ENCODE peak calls at places on chromosomes 13 and 19, in six cellular contexts. V is EL, D is Peyer's patch, L is SJSA1, H is NCI-H2081, Z is heart left ventricle. F is an unnamed sample.

GRCh38 chr19:18119243-18120105 is 21.9 kb downstream of the MAST3 start:
- DNase-seq in V (no peak), D (no peak), L (no peak), H (no peak), Z (no peak), F (no peak)

GRCh38 chr13:98813993-98814392 is 61.5 kb upstream of the SLC15A1 start:
- DNase-seq in V (no peak), D (no peak), L (no peak), H (no peak), Z (no peak), F (no peak)

GRCh38 chr13:111269508-111269907 is 50.9 kb upstream of the TEX29 start:
- DNase-seq in V (no peak), D (no peak), L (peak), H (no peak), Z (no peak), F (no peak)

GRCh38 chr13:99404005-99404755 is 97.0 kb upstream of the GPR183 start:
- DNase-seq in V (no peak), D (no peak), L (no peak), H (no peak), Z (no peak), F (no peak)

GRCh38 chr19:5313307-5313706 is 27.3 kb downstream of the PTPRS start:
- DNase-seq in V (no peak), D (no peak), L (no peak), H (peak), Z (no peak), F (no peak)

GRCh38 chr19:55641376-55642152 is 762 bp downstream of the ZNF580 start:
- DNase-seq in V (peak), D (no peak), L (no peak), H (peak), Z (no peak), F (no peak)

GRCh38 chr19:19061491-19061890 is 2.3 kb upstream of the SLC25A42 start:
- DNase-seq in V (no peak), D (no peak), L (no peak), H (no peak), Z (peak), F (peak)

GRCh38 chr13:113598081-113598410 is 13.5 kb downstream of the TFDP1 start:
- DNase-seq in V (no peak), D (no peak), L (no peak), H (no peak), Z (no peak), F (no peak)

GRCh38 chr13:64239372-64239771 is 2823.7 kb upstream of the PCDH20 start:
- DNase-seq in V (peak), D (no peak), L (no peak), H (no peak), Z (no peak), F (no peak)

GRCh38 chr13:71880753-71881541 is 13.9 kb upstream of the DACH1 start:
- DNase-seq in V (no peak), D (no peak), L (no peak), H (no peak), Z (no peak), F (no peak)

GRCh38 chr19:38023245-38023644 is 116.2 kb downstream of the SIPA1L3 start:
- DNase-seq in V (peak), D (no peak), L (no peak), H (no peak), Z (no peak), F (no peak)

GRCh38 chr13:40149611-40150283 is 494.3 kb downstream of the COG6 start:
- DNase-seq in V (peak), D (no peak), L (peak), H (no peak), Z (no peak), F (no peak)

GRCh38 chr19:40282209-40282580 is 3.0 kb downstream of the AKT2 start:
- DNase-seq in V (no peak), D (no peak), L (no peak), H (no peak), Z (no peak), F (no peak)

GRCh38 chr19:5948697-5949564 is 29.0 kb downstream of the RANBP3 start:
- DNase-seq in V (no peak), D (no peak), L (no peak), H (no peak), Z (no peak), F (peak)

GRCh38 chr19:15562861-15563260 is 52.2 kb upstream of the CYP4F8 start:
- DNase-seq in V (peak), D (no peak), L (no peak), H (no peak), Z (no peak), F (peak)

GRCh38 chr19:47487551-47488515 is 3.8 kb upstream of the KPTN start:
- DNase-seq in V (no peak), D (no peak), L (no peak), H (no peak), Z (peak), F (peak)

GRCh38 chr13:20403826-20404225 is 121.8 kb downstream of the CRYL1 start:
- DNase-seq in V (no peak), D (no peak), L (no peak), H (no peak), Z (no peak), F (no peak)

GRCh38 chr13:25602206-25602605 is 230.4 kb downstream of the ATP8A2 start:
- DNase-seq in V (no peak), D (no peak), L (no peak), H (peak), Z (no peak), F (no peak)

GRCh38 chr13:83839158-83839557 is 43.1 kb downstream of the SLITRK1 start:
- DNase-seq in V (no peak), D (no peak), L (no peak), H (no peak), Z (no peak), F (no peak)

GRCh38 chr19:14492756-14493337 is 3.1 kb downstream of the GIPC1 start:
- DNase-seq in V (no peak), D (no peak), L (no peak), H (no peak), Z (no peak), F (no peak)

GRCh38 chr19:39112338-39112890 is 13.2 kb upstream of the PAK4 start:
- DNase-seq in V (no peak), D (no peak), L (no peak), H (no peak), Z (no peak), F (peak)

GRCh38 chr19:48135411-48135810 is 24.8 kb upstream of the PLA2G4C start:
- DNase-seq in V (no peak), D (no peak), L (no peak), H (no peak), Z (no peak), F (no peak)

GRCh38 chr13:105598551-105598950 is 936.9 kb downstream of the EFNB2 start:
- DNase-seq in V (peak), D (no peak), L (no peak), H (no peak), Z (no peak), F (no peak)

GRCh38 chr13:78621086-78621485 is 17.7 kb upstream of the POU4F1 start:
- DNase-seq in V (no peak), D (no peak), L (no peak), H (no peak), Z (no peak), F (no peak)

GRCh38 chr13:29513002-29513980 is 82.2 kb downstream of the SLC7A1 start:
- DNase-seq in V (peak), D (no peak), L (no peak), H (no peak), Z (no peak), F (no peak)

GRCh38 chr19:33684550-33685303 is 63.0 kb downstream of the CHST8 start:
- DNase-seq in V (no peak), D (no peak), L (no peak), H (no peak), Z (peak), F (peak)

GRCh38 chr13:62502606-62503005 is 1087.0 kb upstream of the PCDH20 start:
- DNase-seq in V (no peak), D (no peak), L (no peak), H (no peak), Z (no peak), F (no peak)

GRCh38 chr13:23699271-23699670 is 129.1 kb downstream of the TNFRSF19 start:
- DNase-seq in V (no peak), D (no peak), L (no peak), H (no peak), Z (no peak), F (no peak)

GRCh38 chr13:79735228-79735627 is 254.3 kb downstream of the NDFIP2 start:
- DNase-seq in V (peak), D (no peak), L (no peak), H (no peak), Z (no peak), F (no peak)

GRCh38 chr13:21006141-21007005 is 55.0 kb downstream of the LATS2 start:
- DNase-seq in V (no peak), D (no peak), L (no peak), H (no peak), Z (no peak), F (peak)

GRCh38 chr19:18223860-18224524 is 2.2 kb downstream of the PDE4C start:
- DNase-seq in V (peak), D (peak), L (no peak), H (peak), Z (peak), F (peak)

GRCh38 chr13:53513199-53513598 is 484.6 kb downstream of the OLFM4 start:
- DNase-seq in V (no peak), D (no peak), L (no peak), H (no peak), Z (no peak), F (no peak)

GRCh38 chr13:22031702-22032286 is 360.9 kb downstream of the FGF9 start:
- DNase-seq in V (no peak), D (no peak), L (no peak), H (peak), Z (no peak), F (no peak)

GRCh38 chr13:90498096-90498495 is 849.4 kb upstream of the MIR17HG start:
- DNase-seq in V (no peak), D (no peak), L (no peak), H (no peak), Z (no peak), F (no peak)

GRCh38 chr13:78383899-78384298 is 219.5 kb downstream of the POU4F1 start:
- DNase-seq in V (no peak), D (no peak), L (no peak), H (no peak), Z (no peak), F (no peak)

GRCh38 chr19:50695251-50696064 is 24.1 kb downstream of the SHANK1 start:
- DNase-seq in V (no peak), D (no peak), L (no peak), H (no peak), Z (no peak), F (no peak)

GRCh38 chr13:78100481-78100880 is 181.8 kb upstream of the EDNRB start:
- DNase-seq in V (peak), D (no peak), L (no peak), H (no peak), Z (no peak), F (no peak)

GRCh38 chr13:19020988-19021387 is 160.6 kb downstream of the TUBA3C start:
- DNase-seq in V (no peak), D (no peak), L (no peak), H (no peak), Z (no peak), F (no peak)

GRCh38 chr13:114015608-114016295 is 41.9 kb upstream of the C13orf46 start:
- DNase-seq in V (no peak), D (no peak), L (no peak), H (no peak), Z (no peak), F (no peak)

F was measured in right lobe of liver.